ENCODE peak calls at places on chromosomes 13 and 19, in five cellular contexts. R is progenitor cell of endocrine pancreas, X is uterus, B is heart right ventricle, W is HL-60. G is an unnamed sample.

GRCh38 chr13:108220042-108220441 is 1.9 kb downstream of the ABHD13 start:
- DNase-seq in R (no peak), X (no peak), B (no peak), W (no peak), G (no peak)

GRCh38 chr13:58254961-58255360 is 623.4 kb downstream of the PCDH17 start:
- DNase-seq in R (no peak), X (no peak), B (no peak), W (no peak), G (no peak)

GRCh38 chr13:24452044-24452443 is 60.5 kb downstream of the PARP4 start:
- DNase-seq in R (no peak), X (no peak), B (no peak), W (no peak), G (no peak)

GRCh38 chr13:66926851-66927524 is 303.1 kb downstream of the PCDH9 start:
- DNase-seq in R (no peak), X (no peak), B (no peak), W (no peak), G (no peak)

GRCh38 chr19:17873661-17874422 is 2.1 kb downstream of the SLC5A5 start:
- DNase-seq in R (no peak), X (no peak), B (no peak), W (no peak), G (no peak)

GRCh38 chr13:65112123-65113075 is 2117.7 kb downstream of the PCDH9 start:
- DNase-seq in R (no peak), X (no peak), B (no peak), W (no peak), G (no peak)

GRCh38 chr19:33462112-33462726 is 59.4 kb downstream of the PEPD start:
- DNase-seq in R (no peak), X (no peak), B (no peak), W (no peak), G (no peak)

GRCh38 chr13:67437246-67437645 is 207.1 kb upstream of the PCDH9 start:
- DNase-seq in R (no peak), X (no peak), B (no peak), W (no peak), G (no peak)

GRCh38 chr19:21568816-21569496 is 63.6 kb downstream of the ZNF429 start:
- DNase-seq in R (no peak), X (peak; percentile 83), B (peak; percentile 94), W (no peak), G (no peak)

GRCh38 chr13:24630851-24631341 is 49.3 kb upstream of the ATP12A start:
- DNase-seq in R (no peak), X (no peak), B (no peak), W (no peak), G (no peak)

GRCh38 chr13:112869202-112870061 is 99.6 kb upstream of the MCF2L start:
- DNase-seq in R (no peak), X (no peak), B (no peak), W (no peak), G (no peak)

GRCh38 chr19:15702590-15702930 is 25.3 kb upstream of the OR10H2 start:
- DNase-seq in R (no peak), X (peak; percentile 60), B (peak; percentile 83), W (peak; percentile 73), G (no peak)

GRCh38 chr19:5530701-5531100 is 37.1 kb downstream of the TINCR start:
- DNase-seq in R (no peak), X (no peak), B (no peak), W (no peak), G (no peak)
- TF ChIP-seq CTCF in R (no peak), X (no peak), B (no peak), W (no peak), G (no peak)

DNA sequence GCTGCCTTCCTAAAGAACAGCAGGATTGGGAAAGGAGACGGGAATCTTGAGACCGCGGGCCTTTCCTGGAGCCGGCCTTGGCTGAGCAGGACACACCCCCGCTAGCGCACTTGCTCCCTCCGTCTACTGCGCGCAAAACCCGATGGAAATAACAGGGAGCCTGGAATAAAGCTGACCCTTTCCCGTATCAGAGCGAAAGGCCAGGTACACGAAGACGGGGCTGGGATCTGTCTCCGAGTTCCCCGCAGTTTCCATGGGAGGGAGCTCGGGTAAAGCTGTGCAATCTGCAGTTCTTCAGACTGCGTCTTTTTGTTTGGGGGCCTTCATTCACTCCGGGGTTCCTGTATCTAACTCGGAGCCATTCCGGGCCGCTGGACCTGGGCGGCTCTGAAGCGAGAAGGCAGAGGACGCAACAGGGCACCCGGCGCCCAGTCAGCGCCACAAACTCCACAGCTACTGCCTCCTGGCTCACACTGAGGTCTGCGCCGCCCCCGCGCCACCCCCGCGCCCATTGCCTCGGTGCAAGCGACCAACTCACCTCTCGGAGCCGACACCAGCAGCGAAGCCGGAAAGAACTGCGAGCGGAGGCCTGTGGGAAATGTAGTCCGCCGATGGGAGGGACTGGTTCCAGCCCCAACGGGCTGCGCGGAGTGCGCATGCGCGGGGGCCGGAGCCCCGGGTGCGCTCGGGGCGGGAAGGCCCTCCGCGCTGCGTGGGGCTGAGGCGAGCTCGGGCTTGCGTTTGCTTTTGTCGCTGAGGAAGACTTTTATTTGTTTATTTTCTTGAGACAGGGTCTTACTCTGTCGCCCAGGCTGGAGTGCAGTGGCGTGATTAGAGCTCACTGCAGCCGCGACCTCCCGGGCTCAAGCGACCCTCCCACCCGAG is at the start of gene ZFP14:
- DNase-seq in R (peak; percentile 84), X (peak; percentile 92), B (peak; percentile 94), W (peak; percentile 87), G (peak; percentile 90)
- TF ChIP-seq CTCF in R (no peak), X (peak; percentile 7), B (no peak), W (no peak), G (peak; percentile 16)

GRCh38 chr19:36214388-36215275 is at the start of the genes ZNF146 and ZNF565:
- DNase-seq in R (peak; percentile 96), X (peak; percentile 96), B (peak; percentile 98), W (peak; percentile 98), G (peak; percentile 92)
- TF ChIP-seq CTCF in R (no peak), X (peak; percentile 40), B (no peak), W (no peak), G (no peak)

GRCh38 chr13:42786696-42787095 is 5.3 kb downstream of the FAM216B start:
- DNase-seq in R (no peak), X (no peak), B (no peak), W (no peak), G (no peak)

DNA sequence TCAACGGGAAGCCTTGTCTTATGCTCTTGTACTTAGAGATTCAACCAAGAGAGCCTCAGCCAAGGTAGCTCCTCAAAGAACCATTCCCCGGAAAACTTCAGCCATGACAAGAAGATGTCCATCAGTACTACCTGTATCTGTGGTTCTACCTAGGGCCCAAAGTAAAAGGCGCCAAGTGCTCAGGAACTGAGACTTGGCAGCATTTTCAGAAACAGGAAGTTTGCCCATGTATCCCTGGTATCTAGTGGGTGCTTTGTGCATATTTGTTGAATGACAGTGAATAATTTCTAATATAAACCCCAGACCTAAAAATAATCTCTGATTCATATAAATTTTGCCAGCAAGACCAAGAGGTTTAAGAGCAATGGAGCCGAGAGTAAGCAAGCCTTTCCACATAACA is 7.2 kb downstream of the FAM216B start:
- DNase-seq in R (no peak), X (no peak), B (no peak), W (no peak), G (no peak)
- TF ChIP-seq CTCF in R (no peak), X (no peak), B (no peak), W (no peak), G (no peak)

GRCh38 chr13:39269411-39269810 is 231.2 kb downstream of the NHLRC3 start:
- DNase-seq in R (no peak), X (no peak), B (no peak), W (no peak), G (no peak)
- TF ChIP-seq CTCF in R (no peak), X (no peak), B (no peak), W (no peak), G (no peak)

DNA sequence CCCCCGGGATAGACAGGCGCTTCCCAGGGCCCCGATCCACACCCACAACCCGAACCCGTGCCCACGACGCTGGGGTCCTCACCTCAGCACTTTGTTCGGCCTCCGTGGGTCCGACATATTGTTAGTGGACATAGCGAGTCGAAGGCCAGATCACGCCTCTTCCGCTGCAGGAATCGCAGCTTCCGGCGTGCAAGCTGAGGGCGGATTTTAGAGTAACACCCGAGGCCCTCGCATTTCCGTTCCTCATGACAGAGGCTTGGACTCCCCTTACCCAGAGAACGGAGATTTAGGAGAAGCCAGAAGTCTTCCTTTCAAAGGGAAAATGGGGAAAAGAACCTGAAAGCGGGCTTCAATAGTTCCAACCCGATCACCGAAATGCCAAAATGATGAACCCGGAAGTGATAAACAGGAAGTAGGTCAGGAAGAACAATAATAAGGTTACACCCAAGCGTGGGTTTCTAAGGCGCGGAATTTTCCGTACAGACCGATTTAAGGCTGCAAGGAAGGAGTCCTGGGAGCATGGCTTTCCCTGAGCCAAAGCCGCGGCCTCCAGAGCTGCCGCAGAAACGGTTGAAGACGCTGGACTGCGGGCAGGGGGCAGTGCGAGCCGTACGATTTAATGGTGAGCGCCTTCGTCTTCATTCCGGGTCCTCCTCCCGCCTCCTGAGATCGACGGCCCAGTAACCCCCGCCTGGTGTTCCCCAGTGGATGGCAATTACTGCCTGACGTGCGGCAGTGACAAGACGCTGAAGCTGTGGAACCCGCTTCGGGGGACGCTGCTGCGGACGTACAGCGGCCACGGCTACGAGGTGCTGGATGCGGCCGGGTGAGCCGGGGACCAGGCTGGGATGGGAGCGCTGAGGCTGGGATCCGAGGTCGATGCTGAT is 2.9 kb downstream of the WDR83 start:
- DNase-seq in R (peak; percentile 59), X (peak; percentile 78), B (peak; percentile 80), W (peak; percentile 75), G (peak; percentile 83)
- TF ChIP-seq CTCF in R (peak; percentile 16), X (no peak), B (no peak), W (no peak), G (no peak)

GRCh38 chr13:33931397-33931987 is 113.5 kb downstream of the RFC3 start:
- DNase-seq in R (peak; percentile 21), X (no peak), B (peak; percentile 28), W (no peak), G (no peak)
- TF ChIP-seq CTCF in R (peak; percentile 75), X (peak; percentile 51), B (no peak), W (no peak), G (peak; percentile 52)

DNA sequence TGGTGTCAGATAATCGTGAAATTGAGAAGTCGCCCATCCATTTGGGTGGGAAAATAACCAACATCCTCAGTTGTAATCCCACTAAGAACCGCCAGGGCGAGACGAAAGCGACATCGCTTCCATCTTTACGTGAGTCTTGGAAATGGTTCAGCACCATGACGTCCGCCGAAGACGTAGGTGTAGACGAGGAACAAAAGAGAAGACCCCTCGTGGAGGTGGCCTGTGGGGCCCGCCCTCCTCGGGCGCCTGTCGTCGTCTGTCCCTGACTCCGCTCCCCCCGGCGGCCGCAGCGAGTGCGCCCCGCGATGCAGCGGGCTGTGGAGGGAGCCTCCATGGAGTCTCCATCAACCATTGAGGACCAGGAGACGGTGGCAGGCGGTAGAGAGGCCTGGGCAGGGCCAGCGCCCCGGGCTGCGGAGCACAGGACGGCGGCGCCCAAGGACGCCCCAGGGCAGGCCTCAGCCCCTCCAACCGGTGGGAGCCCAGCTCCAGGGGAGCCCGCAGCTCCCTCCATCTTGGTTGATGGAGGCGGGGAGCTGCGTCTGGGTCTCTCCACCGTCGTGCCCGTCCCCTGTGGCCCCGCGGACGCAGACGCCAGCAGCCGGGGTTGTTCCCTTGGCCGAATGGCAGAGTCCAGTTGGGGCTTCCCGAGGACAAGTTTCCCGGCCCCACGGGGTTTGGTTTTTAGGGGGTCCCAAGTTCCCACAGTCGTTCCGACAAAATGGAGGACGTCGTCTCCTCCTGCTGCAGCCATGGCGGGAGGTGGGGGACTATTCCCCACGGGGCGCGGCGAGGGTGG is 1.0 kb upstream of the ZMYM2 start:
- DNase-seq in R (peak; percentile 63), X (peak; percentile 76), B (peak; percentile 85), W (peak; percentile 59), G (no peak)
- TF ChIP-seq CTCF in R (peak; percentile 78), X (peak; percentile 73), B (peak; percentile 70), W (peak; percentile 30), G (no peak)

GRCh38 chr19:13574933-13575332 is 68.7 kb upstream of the CACNA1A start:
- DNase-seq in R (no peak), X (no peak), B (no peak), W (no peak), G (no peak)
- TF ChIP-seq CTCF in R (peak; percentile 37), X (no peak), B (no peak), W (no peak), G (peak; percentile 31)

GRCh38 chr13:30932481-30933333 is at the start of gene TEX26:
- DNase-seq in R (peak; percentile 28), X (no peak), B (peak; percentile 14), W (no peak), G (no peak)
- TF ChIP-seq CTCF in R (peak; percentile 35), X (no peak), B (no peak), W (no peak), G (no peak)